ENCODE peak calls at places on chromosome 21, in six cellular contexts. C is heart left ventricle, E is uterus, S is right cardiac atrium, A is AG04450, N is AG10803. F is an unnamed sample.

GRCh38 chr21:25836396-25836795 is 101.6 kb downstream of the GABPA start:
- DNase-seq in C (no peak), E (no peak), S (no peak), A (no peak), N (peak; percentile 6), F (peak; percentile 46)

GRCh38 chr21:29144736-29145353 is 14.4 kb downstream of the MAP3K7CL start:
- DNase-seq in C (no peak), E (no peak), S (no peak), A (no peak), N (peak; percentile 42), F (no peak)

GRCh38 chr21:22120616-22121266 is 1122.5 kb downstream of the NCAM2 start:
- DNase-seq in C (no peak), E (no peak), S (peak; percentile 30), A (no peak), N (no peak), F (no peak)

GRCh38 chr21:17513214-17514123 is 626 bp downstream of the CXADR start:
- DNase-seq in C (peak; percentile 37), E (peak; percentile 27), S (peak; percentile 61), A (no peak), N (no peak), F (no peak)

GRCh38 chr21:42413093-42413492 is 9.4 kb downstream of the UBASH3A start:
- DNase-seq in C (no peak), E (no peak), S (no peak), A (no peak), N (no peak), F (no peak)

GRCh38 chr21:26445440-26445839 is 127.6 kb downstream of the CYYR1 start:
- DNase-seq in C (no peak), E (no peak), S (no peak), A (no peak), N (peak; percentile 92), F (peak; percentile 50)

GRCh38 chr21:42616366-42617340 is 36.8 kb upstream of the PDE9A start:
- DNase-seq in C (no peak), E (no peak), S (peak; percentile 44), A (no peak), N (no peak), F (no peak)

GRCh38 chr21:41068411-41069304 is 99.3 kb upstream of the BACE2 start:
- DNase-seq in C (peak; percentile 88), E (peak; percentile 50), S (peak; percentile 93), A (peak; percentile 8), N (peak; percentile 58), F (no peak)

GRCh38 chr21:28148400-28149064 is 844.1 kb downstream of the LTN1 start:
- DNase-seq in C (peak; percentile 29), E (no peak), S (no peak), A (no peak), N (peak; percentile 37), F (no peak)

GRCh38 chr21:29279531-29279930 is 19.2 kb upstream of the BACH1 start:
- DNase-seq in C (no peak), E (no peak), S (no peak), A (no peak), N (peak; percentile 71), F (no peak)

GRCh38 chr21:26715878-26716506 is 129.2 kb downstream of the ADAMTS1 start:
- DNase-seq in C (no peak), E (peak; percentile 25), S (no peak), A (peak; percentile 16), N (peak; percentile 51), F (peak; percentile 11)

GRCh38 chr21:14120091-14120734 is 90.5 kb downstream of the LIPI start:
- DNase-seq in C (no peak), E (no peak), S (no peak), A (no peak), N (peak; percentile 12), F (no peak)

GRCh38 chr21:33135925-33136324 is 66.0 kb downstream of the OLIG1 start:
- DNase-seq in C (no peak), E (no peak), S (no peak), A (no peak), N (no peak), F (no peak)

GRCh38 chr21:42044871-42045495 is 26.1 kb upstream of the UMODL1 start:
- DNase-seq in C (no peak), E (no peak), S (no peak), A (no peak), N (no peak), F (no peak)

GRCh38 chr21:33268736-33269441 is 2.7 kb downstream of the IL10RB start:
- DNase-seq in C (no peak), E (no peak), S (no peak), A (no peak), N (no peak), F (no peak)

GRCh38 chr21:17527240-17527639 is 14.4 kb downstream of the CXADR start:
- DNase-seq in C (no peak), E (no peak), S (no peak), A (no peak), N (no peak), F (no peak)

GRCh38 chr21:32916522-32917099 is 109.1 kb upstream of the OLIG2 start:
- DNase-seq in C (no peak), E (no peak), S (no peak), A (no peak), N (no peak), F (no peak)

GRCh38 chr21:42425603-42425985 is 21.9 kb downstream of the UBASH3A start:
- DNase-seq in C (no peak), E (no peak), S (no peak), A (no peak), N (no peak), F (no peak)

GRCh38 chr21:26405735-26406361 is 167.2 kb downstream of the CYYR1 start:
- DNase-seq in C (no peak), E (no peak), S (no peak), A (peak; percentile 50), N (peak; percentile 84), F (peak; percentile 76)

DNA sequence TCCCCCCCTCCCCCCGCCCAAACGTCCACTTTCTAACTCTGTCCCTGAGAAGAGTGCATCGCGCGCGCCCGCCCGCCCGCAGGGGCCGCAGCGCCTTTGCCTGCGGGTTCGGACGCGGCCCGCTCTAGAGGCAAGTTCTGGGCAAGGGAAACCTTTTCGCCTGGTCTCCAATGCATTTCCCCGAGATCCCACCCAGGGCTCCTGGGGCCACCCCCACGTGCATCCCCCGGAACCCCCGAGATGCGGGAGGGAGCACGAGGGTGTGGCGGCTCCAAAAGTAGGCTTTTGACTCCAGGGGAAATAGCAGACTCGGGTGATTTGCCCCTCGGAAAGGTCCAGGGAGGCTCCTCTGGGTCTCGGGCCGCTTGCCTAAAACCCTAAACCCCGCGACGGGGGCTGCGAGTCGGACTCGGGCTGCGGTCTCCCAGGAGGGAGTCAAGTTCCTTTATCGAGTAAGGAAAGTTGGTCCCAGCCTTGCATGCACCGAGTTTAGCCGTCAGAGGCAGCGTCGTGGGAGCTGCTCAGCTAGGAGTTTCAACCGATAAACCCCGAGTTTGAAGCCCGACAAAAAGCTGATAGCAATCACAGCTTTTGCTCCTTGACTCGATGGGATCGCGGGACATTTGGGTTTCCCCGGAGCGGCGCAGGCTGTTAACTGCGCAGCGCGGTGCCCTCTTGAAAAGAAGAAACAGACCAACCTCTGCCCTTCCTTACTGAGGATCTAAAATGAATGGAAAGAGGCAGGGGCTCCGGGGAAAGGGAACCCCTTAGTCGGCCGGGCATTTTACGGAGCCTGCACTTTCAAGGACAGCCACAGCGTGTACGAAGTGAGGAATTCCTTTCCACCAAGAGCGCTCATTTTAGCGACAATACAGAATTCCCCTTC is 158.1 kb downstream of the RUNX1 start:
- DNase-seq in C (peak; percentile 36), E (no peak), S (no peak), A (no peak), N (peak; percentile 57), F (no peak)
- H3K4me3 ChIP-seq in C (peak overlapping the region; percentile 69), E (no peak overlapping the region), S (no peak overlapping the region), A (peak overlapping the region; percentile 55), N (peak overlapping the region; percentile 43), F (peak overlapping the region; percentile 88)

DNA sequence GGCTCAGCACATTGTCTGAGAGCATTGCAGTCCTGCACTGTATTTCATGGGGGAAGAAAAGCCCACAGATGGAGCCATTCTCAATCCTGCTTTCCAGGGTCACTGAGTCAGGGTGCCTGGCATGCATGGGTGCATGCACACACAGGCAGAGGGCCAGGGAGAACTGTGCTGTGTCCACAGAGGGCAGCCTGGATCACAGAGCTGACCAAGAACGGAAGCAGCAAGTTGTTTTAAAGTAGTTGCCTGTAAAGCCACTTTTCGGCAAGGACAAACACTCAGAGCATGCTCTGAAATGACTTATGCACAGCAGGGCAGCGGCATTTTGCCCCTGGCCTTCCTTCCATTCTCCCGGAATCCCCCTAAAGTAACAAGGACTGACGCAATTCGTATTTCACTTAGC is 3.6 kb downstream of the ERG start:
- DNase-seq in C (no peak), E (no peak), S (peak; percentile 47), A (no peak), N (no peak), F (no peak)
- H3K4me3 ChIP-seq in C (peak overlapping the region; percentile 52), E (no peak overlapping the region), S (peak overlapping the region; percentile 86), A (no peak overlapping the region), N (no peak overlapping the region), F (no peak overlapping the region)

DNA sequence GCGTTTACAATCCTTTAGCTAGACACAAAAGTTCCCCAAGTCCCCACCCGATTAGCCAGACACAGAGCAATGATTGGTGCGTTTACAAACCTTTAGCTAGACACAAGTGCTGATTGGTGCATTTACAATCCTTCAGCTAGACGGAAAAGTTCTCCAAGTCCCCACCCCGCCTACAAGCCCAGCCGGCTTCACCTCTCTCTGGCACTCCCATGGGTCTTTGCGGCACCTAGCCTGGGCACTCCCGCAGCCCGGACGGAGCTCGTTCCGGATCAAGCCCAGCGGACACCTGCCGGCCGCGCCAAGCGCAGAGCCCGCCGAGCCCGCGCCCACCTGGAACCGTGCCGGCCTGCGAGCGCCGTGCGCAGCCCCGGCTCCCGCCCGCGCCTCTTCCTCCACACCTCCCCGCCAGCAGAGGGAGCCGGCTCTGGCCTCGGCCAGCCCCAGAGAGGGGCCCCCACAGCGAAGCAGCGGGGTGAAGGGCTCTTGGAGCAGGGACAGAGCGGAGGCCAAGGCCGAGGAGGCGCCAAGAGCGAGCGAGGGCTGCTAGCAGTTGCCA is 50.0 kb upstream of the KRTAP19-8 start:
- DNase-seq in C (peak; percentile 26), E (no peak), S (peak; percentile 56), A (no peak), N (no peak), F (no peak)
- H3K4me3 ChIP-seq in C (no peak overlapping the region), E (no peak overlapping the region), S (no peak overlapping the region), A (no peak overlapping the region), N (no peak overlapping the region), F (no peak overlapping the region)

DNA sequence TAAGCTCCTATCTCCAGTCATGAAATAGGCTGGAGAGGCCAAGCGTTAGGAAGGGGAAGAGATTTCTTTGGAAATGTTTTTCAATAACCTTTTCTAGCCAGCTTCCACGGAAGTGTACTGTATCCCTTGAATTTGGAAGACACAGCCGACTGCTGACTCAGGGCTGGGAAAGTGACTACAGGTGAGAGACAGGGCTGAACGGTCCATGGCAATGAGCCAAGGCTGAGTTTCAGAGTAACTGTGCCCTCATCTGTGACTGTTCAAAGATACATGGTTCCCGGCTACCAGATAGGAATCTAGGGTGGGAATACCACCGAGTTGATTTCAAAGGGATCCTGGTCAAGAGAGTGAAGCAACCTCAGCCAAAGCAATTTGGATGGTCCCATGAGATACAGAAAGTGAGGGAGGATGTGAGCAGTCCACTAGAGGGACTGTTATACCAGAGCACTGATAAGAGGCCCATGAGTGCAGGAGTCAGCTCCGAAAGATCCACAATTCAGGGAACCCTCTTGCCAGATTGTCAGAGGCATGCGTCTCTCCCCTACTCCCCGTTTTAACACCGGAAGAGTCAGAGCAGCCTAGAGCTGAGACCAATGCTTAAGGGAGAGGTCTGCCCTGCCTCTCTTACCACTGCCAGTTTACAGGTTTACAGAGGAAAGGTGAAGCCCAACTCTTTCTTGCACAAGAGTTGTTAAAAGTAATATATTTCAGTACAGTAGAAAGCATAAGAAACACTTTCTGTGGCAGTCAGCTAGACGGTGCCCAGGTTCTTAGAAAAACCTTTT is 3.2 kb upstream of the KRTAP19-8 start:
- DNase-seq in C (no peak), E (no peak), S (no peak), A (no peak), N (no peak), F (no peak)
- H3K4me3 ChIP-seq in C (no peak overlapping the region), E (no peak overlapping the region), S (no peak overlapping the region), A (no peak overlapping the region), N (no peak overlapping the region), F (no peak overlapping the region)